ENCODE peak calls at places on chromosomes 11 and 22, in seven cellular contexts. One of them, this sample, is unnamed.

GRCh38 chr11:133787379-133788103 is 57.8 kb downstream of the SPATA19 start:
- ATAC-seq in right lobe of liver: peak; percentile 36
- ATAC-seq in HepG2: no peak
- ATAC-seq in body of pancreas: peak; percentile 12
- ATAC-seq in HCT116: no peak
- ATAC-seq in heart left ventricle: peak; percentile 71
- ATAC-seq in K562: peak; percentile 54
- ATAC-seq in this sample: peak; percentile 34

GRCh38 chr11:12103411-12104225 is 6.8 kb upstream of the MICAL2 start:
- ATAC-seq in right lobe of liver: no peak
- ATAC-seq in HepG2: no peak
- ATAC-seq in body of pancreas: peak; percentile 57
- ATAC-seq in HCT116: peak; percentile 32
- ATAC-seq in heart left ventricle: peak; percentile 60
- ATAC-seq in K562: peak; percentile 34
- ATAC-seq in this sample: peak; percentile 35

GRCh38 chr22:22913989-22914388 is 26.4 kb downstream of the IGLL5 start:
- ATAC-seq in right lobe of liver: no peak
- ATAC-seq in HepG2: no peak
- ATAC-seq in body of pancreas: no peak
- ATAC-seq in HCT116: no peak
- ATAC-seq in heart left ventricle: no peak
- ATAC-seq in K562: no peak
- ATAC-seq in this sample: no peak

GRCh38 chr11:810040-810567 is 337 bp downstream of the RPLP2 start:
- ATAC-seq in right lobe of liver: no peak
- ATAC-seq in HepG2: no peak
- ATAC-seq in body of pancreas: no peak
- ATAC-seq in HCT116: no peak
- ATAC-seq in heart left ventricle: no peak
- ATAC-seq in K562: peak; percentile 2
- ATAC-seq in this sample: no peak

GRCh38 chr22:25067851-25068421 is 115.4 kb downstream of the KIAA1671 start:
- ATAC-seq in right lobe of liver: peak; percentile 56
- ATAC-seq in HepG2: peak; percentile 37
- ATAC-seq in body of pancreas: no peak
- ATAC-seq in HCT116: no peak
- ATAC-seq in heart left ventricle: no peak
- ATAC-seq in K562: no peak
- ATAC-seq in this sample: peak; percentile 56

GRCh38 chr22:37425800-37426531 is 1.3 kb downstream of the ELFN2 start:
- ATAC-seq in right lobe of liver: no peak
- ATAC-seq in HepG2: no peak
- ATAC-seq in body of pancreas: peak; percentile 20
- ATAC-seq in HCT116: no peak
- ATAC-seq in heart left ventricle: no peak
- ATAC-seq in K562: no peak
- ATAC-seq in this sample: no peak

GRCh38 chr11:93751001-93751400 is 9.5 kb downstream of the C11orf54 start:
- ATAC-seq in right lobe of liver: no peak
- ATAC-seq in HepG2: no peak
- ATAC-seq in body of pancreas: no peak
- ATAC-seq in HCT116: no peak
- ATAC-seq in heart left ventricle: no peak
- ATAC-seq in K562: no peak
- ATAC-seq in this sample: no peak

GRCh38 chr22:43110927-43111623 is 525 bp downstream of the BIK start:
- ATAC-seq in right lobe of liver: peak; percentile 52
- ATAC-seq in HepG2: peak; percentile 53
- ATAC-seq in body of pancreas: peak; percentile 79
- ATAC-seq in HCT116: peak; percentile 80
- ATAC-seq in heart left ventricle: no peak
- ATAC-seq in K562: peak; percentile 26
- ATAC-seq in this sample: peak; percentile 40

GRCh38 chr11:70135142-70136132 is 57.3 kb downstream of the ANO1 start:
- ATAC-seq in right lobe of liver: no peak
- ATAC-seq in HepG2: no peak
- ATAC-seq in body of pancreas: no peak
- ATAC-seq in HCT116: no peak
- ATAC-seq in heart left ventricle: no peak
- ATAC-seq in K562: no peak
- ATAC-seq in this sample: no peak

GRCh38 chr11:65880844-65881421 is 1.3 kb downstream of the CTSW start:
- ATAC-seq in right lobe of liver: no peak
- ATAC-seq in HepG2: no peak
- ATAC-seq in body of pancreas: no peak
- ATAC-seq in HCT116: no peak
- ATAC-seq in heart left ventricle: no peak
- ATAC-seq in K562: no peak
- ATAC-seq in this sample: no peak

GRCh38 chr11:108197351-108197750 is 25.1 kb downstream of the NPAT start:
- ATAC-seq in right lobe of liver: peak; percentile 79
- ATAC-seq in HepG2: peak; percentile 77
- ATAC-seq in body of pancreas: no peak
- ATAC-seq in HCT116: no peak
- ATAC-seq in heart left ventricle: no peak
- ATAC-seq in K562: no peak
- ATAC-seq in this sample: no peak

GRCh38 chr11:9438611-9439010 is 22.2 kb upstream of the ZNF143 start:
- ATAC-seq in right lobe of liver: no peak
- ATAC-seq in HepG2: no peak
- ATAC-seq in body of pancreas: no peak
- ATAC-seq in HCT116: no peak
- ATAC-seq in heart left ventricle: no peak
- ATAC-seq in K562: no peak
- ATAC-seq in this sample: no peak

GRCh38 chr22:24486501-24486921 is 8.6 kb upstream of the UPB1 start:
- ATAC-seq in right lobe of liver: no peak
- ATAC-seq in HepG2: peak; percentile 83
- ATAC-seq in body of pancreas: no peak
- ATAC-seq in HCT116: peak; percentile 32
- ATAC-seq in heart left ventricle: no peak
- ATAC-seq in K562: no peak
- ATAC-seq in this sample: no peak

GRCh38 chr11:114137054-114137453 is 77.5 kb downstream of the ZBTB16 start:
- ATAC-seq in right lobe of liver: no peak
- ATAC-seq in HepG2: no peak
- ATAC-seq in body of pancreas: no peak
- ATAC-seq in HCT116: no peak
- ATAC-seq in heart left ventricle: no peak
- ATAC-seq in K562: no peak
- ATAC-seq in this sample: no peak

GRCh38 chr22:31695423-31695822 is 33.4 kb upstream of the PISD start:
- ATAC-seq in right lobe of liver: no peak
- ATAC-seq in HepG2: no peak
- ATAC-seq in body of pancreas: no peak
- ATAC-seq in HCT116: no peak
- ATAC-seq in heart left ventricle: no peak
- ATAC-seq in K562: no peak
- ATAC-seq in this sample: no peak

GRCh38 chr11:35321532-35322320 is 97.6 kb downstream of the SLC1A2 start:
- ATAC-seq in right lobe of liver: no peak
- ATAC-seq in HepG2: no peak
- ATAC-seq in body of pancreas: peak; percentile 89
- ATAC-seq in HCT116: no peak
- ATAC-seq in heart left ventricle: peak; percentile 68
- ATAC-seq in K562: no peak
- ATAC-seq in this sample: peak; percentile 64

GRCh38 chr22:20422271-20422958 is 15.2 kb downstream of the SCARF2 start:
- ATAC-seq in right lobe of liver: no peak
- ATAC-seq in HepG2: no peak
- ATAC-seq in body of pancreas: no peak
- ATAC-seq in HCT116: no peak
- ATAC-seq in heart left ventricle: no peak
- ATAC-seq in K562: no peak
- ATAC-seq in this sample: no peak

GRCh38 chr11:57566035-57566504 is 1.4 kb downstream of the UBE2L6 start:
- ATAC-seq in right lobe of liver: peak; percentile 74
- ATAC-seq in HepG2: peak; percentile 52
- ATAC-seq in body of pancreas: peak; percentile 56
- ATAC-seq in HCT116: no peak
- ATAC-seq in heart left ventricle: peak; percentile 55
- ATAC-seq in K562: no peak
- ATAC-seq in this sample: peak; percentile 60

GRCh38 chr11:130088909-130089668 is 19.4 kb downstream of the APLP2 start:
- ATAC-seq in right lobe of liver: no peak
- ATAC-seq in HepG2: peak; percentile 80
- ATAC-seq in body of pancreas: no peak
- ATAC-seq in HCT116: peak; percentile 38
- ATAC-seq in heart left ventricle: peak; percentile 55
- ATAC-seq in K562: peak; percentile 48
- ATAC-seq in this sample: no peak

GRCh38 chr11:114478768-114479167 is 39.5 kb downstream of the REXO2 start:
- ATAC-seq in right lobe of liver: no peak
- ATAC-seq in HepG2: peak; percentile 72
- ATAC-seq in body of pancreas: no peak
- ATAC-seq in HCT116: no peak
- ATAC-seq in heart left ventricle: no peak
- ATAC-seq in K562: peak; percentile 55
- ATAC-seq in this sample: no peak

GRCh38 chr11:102410382-102410784 is 42.2 kb downstream of the TMEM123 start:
- ATAC-seq in right lobe of liver: peak; percentile 16
- ATAC-seq in HepG2: no peak
- ATAC-seq in body of pancreas: no peak
- ATAC-seq in HCT116: no peak
- ATAC-seq in heart left ventricle: no peak
- ATAC-seq in K562: peak; percentile 74
- ATAC-seq in this sample: no peak

GRCh38 chr11:59758638-59759037 is 3.5 kb downstream of the STX3 start:
- ATAC-seq in right lobe of liver: no peak
- ATAC-seq in HepG2: no peak
- ATAC-seq in body of pancreas: no peak
- ATAC-seq in HCT116: no peak
- ATAC-seq in heart left ventricle: no peak
- ATAC-seq in K562: no peak
- ATAC-seq in this sample: no peak

GRCh38 chr11:34909435-34909834 is 6.7 kb downstream of the APIP start:
- ATAC-seq in right lobe of liver: no peak
- ATAC-seq in HepG2: no peak
- ATAC-seq in body of pancreas: no peak
- ATAC-seq in HCT116: no peak
- ATAC-seq in heart left ventricle: no peak
- ATAC-seq in K562: no peak
- ATAC-seq in this sample: no peak

GRCh38 chr11:73376803-73377629 is 817 bp downstream of the RELT start:
- ATAC-seq in right lobe of liver: peak; percentile 30
- ATAC-seq in HepG2: peak; percentile 31
- ATAC-seq in body of pancreas: peak; percentile 17
- ATAC-seq in HCT116: peak; percentile 39
- ATAC-seq in heart left ventricle: no peak
- ATAC-seq in K562: peak; percentile 66
- ATAC-seq in this sample: peak; percentile 24
- TF ChIP-seq POLR2A in right lobe of liver: peak; percentile 18
- TF ChIP-seq POLR2A in HepG2: peak; percentile 66
- TF ChIP-seq POLR2A in body of pancreas: peak; percentile 62
- TF ChIP-seq POLR2A in HCT116: no peak
- TF ChIP-seq POLR2A in heart left ventricle: no peak
- TF ChIP-seq POLR2A in K562: peak; percentile 68
- TF ChIP-seq POLR2A in this sample: no peak

DNA sequence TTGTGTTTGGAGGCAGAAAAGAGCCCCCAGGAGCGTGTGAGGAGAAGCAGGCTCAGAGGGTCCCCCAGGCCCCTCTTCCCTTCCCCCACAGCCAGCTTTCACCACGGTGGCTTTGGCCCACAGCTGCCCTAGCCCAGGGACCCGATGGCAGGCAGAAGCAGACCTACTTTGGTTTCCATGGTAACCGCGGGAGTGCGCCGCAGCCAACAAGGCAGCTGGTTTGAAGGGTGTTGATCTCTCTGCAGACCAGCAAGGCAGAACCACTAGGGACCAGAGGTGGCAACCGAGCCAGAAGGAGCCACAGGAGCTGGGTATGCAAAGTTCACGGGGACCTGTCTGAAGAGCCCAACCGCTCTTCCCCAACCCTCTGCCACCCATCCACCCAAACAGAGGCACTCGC is 69.4 kb downstream of the BUD13 start:
- ATAC-seq in right lobe of liver: no peak
- ATAC-seq in HepG2: peak; percentile 58
- ATAC-seq in body of pancreas: no peak
- ATAC-seq in HCT116: no peak
- ATAC-seq in heart left ventricle: no peak
- ATAC-seq in K562: no peak
- ATAC-seq in this sample: no peak
- H3K27ac ChIP-seq in right lobe of liver: no peak overlapping the region
- H3K27ac ChIP-seq in HepG2: no peak overlapping the region
- H3K27ac ChIP-seq in body of pancreas: no peak overlapping the region
- H3K27ac ChIP-seq in HCT116: no peak overlapping the region
- H3K27ac ChIP-seq in heart left ventricle: no peak overlapping the region
- H3K27ac ChIP-seq in K562: no peak overlapping the region
- H3K27ac ChIP-seq in this sample: no peak overlapping the region

DNA sequence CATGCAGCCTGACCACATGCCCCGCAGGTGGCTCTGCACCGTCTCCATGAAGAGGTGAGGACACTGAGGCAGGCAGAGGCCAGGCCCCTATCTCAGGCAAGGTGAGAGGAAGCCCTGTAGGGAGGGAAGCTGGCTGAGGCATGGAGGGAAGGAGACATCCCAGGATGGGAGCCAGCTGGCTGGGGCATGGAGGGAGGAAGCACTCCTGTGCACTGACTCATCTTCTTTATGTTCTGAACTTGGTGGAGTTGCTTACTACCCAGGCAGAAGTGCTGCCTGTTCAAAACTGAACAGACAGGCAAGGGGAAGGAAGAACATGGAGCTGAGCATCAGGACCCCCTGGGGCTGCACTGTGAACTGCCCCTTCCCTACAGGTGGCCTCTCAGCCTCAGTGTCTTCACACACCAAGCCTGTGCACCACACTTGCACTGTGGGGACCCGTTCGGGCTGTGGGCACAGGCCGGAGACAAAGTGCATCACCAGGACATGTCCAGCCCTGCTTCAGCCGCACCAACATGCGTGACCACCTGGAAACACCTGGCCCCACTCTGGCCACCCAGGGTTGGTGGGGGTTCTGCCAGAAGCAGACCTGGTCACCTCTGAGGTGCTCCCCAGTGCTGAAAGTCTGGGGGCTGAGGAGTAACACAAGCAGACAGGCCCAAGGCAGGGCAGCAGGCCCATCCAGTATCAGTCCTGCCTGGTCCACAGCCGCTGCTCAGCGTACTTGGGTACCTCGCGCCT is 55.5 kb downstream of the DGCR2 start:
- ATAC-seq in right lobe of liver: no peak
- ATAC-seq in HepG2: no peak
- ATAC-seq in body of pancreas: no peak
- ATAC-seq in HCT116: no peak
- ATAC-seq in heart left ventricle: no peak
- ATAC-seq in K562: no peak
- ATAC-seq in this sample: no peak
- TF ChIP-seq POLR2A in right lobe of liver: no peak
- TF ChIP-seq POLR2A in HepG2: no peak
- TF ChIP-seq POLR2A in body of pancreas: no peak
- TF ChIP-seq POLR2A in HCT116: no peak
- TF ChIP-seq POLR2A in heart left ventricle: no peak
- TF ChIP-seq POLR2A in K562: no peak
- TF ChIP-seq POLR2A in this sample: no peak

DNA sequence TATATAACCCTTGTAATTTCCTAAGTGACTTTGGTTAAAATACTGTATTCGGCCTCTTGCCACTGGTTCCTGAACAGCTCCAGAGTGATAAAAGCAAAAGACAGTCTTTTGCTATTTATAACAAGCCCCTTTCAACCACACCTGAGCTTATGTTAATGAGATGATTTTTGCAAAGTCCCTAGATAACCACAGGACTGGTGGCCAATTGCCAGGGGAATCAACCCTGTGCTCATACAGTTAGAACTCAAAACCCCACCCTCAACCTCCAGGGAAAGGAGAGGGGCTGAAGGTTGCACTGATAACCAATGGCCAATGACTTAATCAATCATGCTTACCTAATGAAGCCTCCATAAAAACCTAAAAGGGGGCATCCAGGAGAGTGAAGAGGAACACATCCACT is 77.9 kb downstream of the SIK3 start:
- ATAC-seq in right lobe of liver: peak; percentile 4
- ATAC-seq in HepG2: no peak
- ATAC-seq in body of pancreas: no peak
- ATAC-seq in HCT116: no peak
- ATAC-seq in heart left ventricle: no peak
- ATAC-seq in K562: peak; percentile 41
- ATAC-seq in this sample: no peak
- H3K27ac ChIP-seq in right lobe of liver: peak overlapping the region; percentile 87
- H3K27ac ChIP-seq in HepG2: peak overlapping the region; percentile 74
- H3K27ac ChIP-seq in body of pancreas: peak overlapping the region; percentile 69
- H3K27ac ChIP-seq in HCT116: no peak overlapping the region
- H3K27ac ChIP-seq in heart left ventricle: no peak overlapping the region
- H3K27ac ChIP-seq in K562: peak overlapping the region; percentile 44
- H3K27ac ChIP-seq in this sample: no peak overlapping the region

This sample was measured in gastroesophageal sphincter.